ENCODE peak calls at places on chromosomes 3 and 15, in seven cellular contexts. U is neural crest cell, T is heart right ventricle, Z is heart left ventricle, G is IMR-90, K is astrocyte of the spinal cord, S is WTC11. X is an unnamed sample.

GRCh38 chr15:81303241-81304225 is 20.4 kb downstream of the STARD5 start:
- DNase-seq in U (no peak), T (no peak), Z (no peak), G (peak), K (no peak), S (peak), X (no peak)

GRCh38 chr3:23949784-23950183 is 4.7 kb downstream of the NR1D2 start:
- DNase-seq in U (no peak), T (peak), Z (peak), G (no peak), K (peak), S (no peak), X (no peak)

GRCh38 chr15:62107561-62108110 is 40.9 kb downstream of the C2CD4A start:
- DNase-seq in U (no peak), T (no peak), Z (no peak), G (peak), K (no peak), S (no peak), X (no peak)

GRCh38 chr15:31427411-31427810 is 100.8 kb downstream of the KLF13 start:
- DNase-seq in U (no peak), T (no peak), Z (no peak), G (no peak), K (no peak), S (no peak), X (no peak)

GRCh38 chr15:35329993-35330695 is 215.8 kb downstream of the DPH6 start:
- DNase-seq in U (no peak), T (no peak), Z (no peak), G (no peak), K (no peak), S (no peak), X (no peak)

GRCh38 chr3:146166450-146167222 is 5.7 kb upstream of the PLOD2 start:
- DNase-seq in U (no peak), T (no peak), Z (no peak), G (peak), K (peak), S (no peak), X (no peak)

GRCh38 chr15:65877752-65878151 is 8.5 kb downstream of the RAB11A start:
- DNase-seq in U (no peak), T (no peak), Z (no peak), G (no peak), K (no peak), S (no peak), X (no peak)

GRCh38 chr3:4971838-4972237 is 7.4 kb upstream of the BHLHE40 start:
- DNase-seq in U (no peak), T (no peak), Z (no peak), G (no peak), K (no peak), S (no peak), X (no peak)

GRCh38 chr15:97761124-97761523 is 199.4 kb upstream of the ARRDC4 start:
- DNase-seq in U (no peak), T (no peak), Z (no peak), G (no peak), K (no peak), S (no peak), X (no peak)

DNA sequence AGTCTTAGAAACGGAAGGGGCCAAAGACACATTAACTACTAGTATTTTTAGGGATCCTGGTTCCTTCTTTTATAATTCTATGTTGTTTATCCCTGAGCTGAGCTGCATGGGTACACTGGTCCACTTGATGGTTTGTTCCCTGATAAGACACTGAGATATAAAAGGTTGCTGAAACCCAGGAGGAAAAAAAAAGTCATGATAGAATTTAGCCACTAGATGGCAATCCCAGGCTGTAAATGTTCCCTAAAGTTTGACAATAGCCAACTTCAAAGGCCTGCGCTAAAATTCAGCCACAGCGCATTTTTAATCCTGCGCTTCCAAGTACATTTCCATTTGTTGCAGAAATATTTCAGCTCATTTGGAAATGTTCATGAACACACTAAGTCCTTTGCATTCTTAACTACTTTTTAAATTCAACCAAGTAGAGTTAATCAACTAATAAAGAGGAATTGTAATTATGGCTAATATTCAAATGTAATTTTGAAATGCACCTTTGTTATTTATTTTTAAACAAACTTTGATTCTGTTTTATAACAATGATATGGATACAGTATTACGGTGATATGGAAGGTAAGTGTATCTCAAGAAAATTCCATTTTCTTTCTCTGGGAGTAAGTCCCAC is 249.3 kb upstream of the FEZF2 start:
- DNase-seq in U (no peak), T (no peak), Z (no peak), G (peak), K (peak), S (no peak), X (peak)
- TF ChIP-seq CTCF in U (peak), T (peak), Z (peak), G (peak), K (peak), S (peak), X (peak)

GRCh38 chr3:66508461-66508860 is 7.6 kb upstream of the LRIG1 start:
- DNase-seq in U (no peak), T (no peak), Z (no peak), G (no peak), K (no peak), S (no peak), X (no peak)
- TF ChIP-seq CTCF in U (no peak), T (no peak), Z (no peak), G (no peak), K (no peak), S (no peak), X (no peak)

GRCh38 chr3:117616213-117616612 is 906.6 kb downstream of the TUSC7 start:
- DNase-seq in U (no peak), T (no peak), Z (no peak), G (no peak), K (peak), S (no peak), X (no peak)
- TF ChIP-seq CTCF in U (no peak), T (no peak), Z (no peak), G (peak), K (peak), S (no peak), X (peak)

DNA sequence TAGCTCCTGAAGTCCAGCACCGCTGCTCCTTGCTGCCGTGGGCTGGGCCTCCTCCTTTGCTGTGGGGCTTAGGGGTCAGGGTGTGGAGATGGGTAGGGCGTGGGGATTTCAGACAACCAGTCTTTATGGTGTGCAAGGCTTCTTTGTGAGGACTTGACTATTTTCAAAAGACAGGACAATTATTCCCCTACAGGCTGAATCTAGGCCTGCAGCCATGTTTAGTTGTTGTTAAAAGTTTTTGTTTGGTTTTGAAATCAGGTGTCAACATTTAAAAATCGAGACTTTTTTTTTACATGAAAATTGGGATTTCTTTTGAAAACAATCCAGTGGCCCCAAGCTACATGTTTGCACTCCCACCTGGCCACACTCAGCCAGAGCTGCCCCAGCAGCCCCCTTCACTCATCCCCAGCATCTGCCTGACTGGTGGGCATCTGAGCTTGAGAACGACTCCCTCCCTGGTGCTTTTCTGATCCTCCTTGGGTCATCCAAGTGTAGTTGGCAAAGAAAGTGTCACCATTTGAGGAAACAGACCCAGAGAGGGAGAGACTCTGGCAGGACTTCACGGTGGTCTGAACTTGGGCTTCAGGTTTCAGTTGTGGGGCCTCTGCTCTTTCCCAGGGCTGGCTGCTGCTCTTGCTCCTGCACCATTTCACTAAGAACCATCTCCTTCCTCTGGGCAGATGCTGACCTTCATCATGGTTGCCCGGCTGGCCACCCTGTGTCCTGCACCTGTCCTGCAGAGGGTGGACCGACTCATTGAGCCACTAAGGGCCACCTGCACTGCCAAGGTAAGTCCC is 10.4 kb downstream of the RPL32 start:
- DNase-seq in U (no peak), T (no peak), Z (no peak), G (no peak), K (no peak), S (no peak), X (no peak)
- TF ChIP-seq CTCF in U (peak), T (no peak), Z (no peak), G (peak), K (peak), S (peak), X (peak)

DNA sequence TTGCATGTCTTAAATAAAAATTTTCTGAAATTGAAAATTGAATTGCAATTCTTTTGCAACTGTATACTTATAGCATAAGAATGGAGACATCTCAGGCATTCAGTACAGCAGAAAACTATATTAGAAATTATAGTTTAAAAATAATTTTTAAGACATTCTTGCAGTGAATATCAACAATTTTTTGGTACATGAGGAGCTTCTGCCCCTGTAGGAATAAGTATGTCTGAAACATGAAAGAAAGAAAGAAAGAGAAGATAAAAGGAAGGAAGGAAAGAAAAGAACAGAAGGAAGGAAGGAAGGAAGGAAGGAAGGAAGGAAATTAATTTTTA is 165.0 kb downstream of the GMNC start:
- DNase-seq in U (no peak), T (no peak), Z (no peak), G (no peak), K (no peak), S (no peak), X (no peak)
- TF ChIP-seq CTCF in U (peak), T (no peak), Z (no peak), G (no peak), K (no peak), S (no peak), X (no peak)

DNA sequence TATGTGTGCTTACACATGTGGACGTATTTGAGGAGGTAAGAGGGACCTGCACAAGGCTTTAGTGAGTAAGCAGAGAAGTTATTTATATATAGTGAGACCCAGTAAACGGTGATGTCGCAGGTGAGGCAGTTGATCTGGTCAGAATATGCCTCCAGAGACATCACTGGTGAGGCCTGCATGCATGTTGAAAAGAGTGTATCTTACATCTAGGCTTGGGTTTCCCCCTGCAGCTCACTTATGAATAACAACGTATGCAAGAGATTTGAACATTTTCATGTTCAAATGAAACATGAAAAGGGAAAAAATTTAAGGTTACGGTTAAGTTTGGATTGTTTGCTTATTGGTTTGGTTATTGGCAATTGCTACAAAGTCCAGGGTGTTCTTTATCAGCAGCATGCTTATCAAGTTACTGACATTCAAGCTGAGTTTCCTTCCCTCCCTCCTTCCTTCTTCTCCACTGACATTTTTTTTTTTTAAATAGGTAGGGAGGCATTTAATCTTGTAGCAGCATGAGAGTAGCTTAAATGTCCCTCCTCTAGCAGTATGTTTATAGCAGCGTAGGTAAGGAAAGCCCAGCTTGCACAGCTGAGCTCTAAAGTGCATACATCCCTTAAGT is 123.2 kb downstream of the IGF1R start:
- DNase-seq in U (no peak), T (no peak), Z (no peak), G (peak), K (peak), S (no peak), X (no peak)
- TF ChIP-seq CTCF in U (no peak), T (no peak), Z (no peak), G (peak), K (no peak), S (no peak), X (no peak)

DNA sequence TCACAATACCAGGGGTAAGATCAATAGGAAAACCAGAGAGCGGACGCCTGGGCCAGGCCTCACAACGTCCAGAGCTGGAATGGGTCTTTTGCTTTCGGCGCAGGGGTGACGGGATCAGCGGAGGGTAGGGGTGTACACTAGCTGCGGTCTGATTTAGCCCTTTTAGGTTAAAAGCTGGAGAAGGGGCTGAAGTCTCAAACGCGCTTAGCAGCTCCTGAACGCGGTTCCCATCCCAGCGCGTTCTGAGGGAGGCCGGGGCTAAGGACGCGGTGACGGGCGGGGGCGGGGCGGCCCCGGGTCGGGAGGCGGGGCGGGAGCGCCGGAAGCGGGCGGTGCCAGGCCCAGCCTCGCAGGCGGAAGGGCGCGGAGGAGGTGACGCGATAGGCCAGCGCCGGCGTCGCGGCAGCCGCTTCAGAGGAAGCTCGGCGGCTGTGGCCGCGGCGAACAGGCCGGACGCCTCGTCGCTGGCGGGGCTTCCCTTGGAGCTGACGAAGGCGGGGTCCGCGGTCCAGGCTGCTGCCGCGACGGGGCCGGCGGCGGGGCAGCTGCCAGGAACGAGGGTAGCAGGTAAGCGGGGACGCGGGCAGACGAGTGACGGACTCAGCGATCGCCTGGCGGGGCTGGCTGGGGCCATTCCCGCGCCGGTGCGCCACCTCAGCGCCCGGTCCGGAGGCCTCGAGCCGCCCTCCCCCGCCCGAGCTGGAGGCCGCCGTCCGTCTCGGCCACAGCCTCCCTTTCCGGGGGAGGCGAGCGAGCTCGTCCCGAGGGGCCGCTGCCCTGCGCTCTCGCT is at the start of gene SENP5:
- DNase-seq in U (peak), T (peak), Z (peak), G (peak), K (peak), S (peak), X (peak)
- TF ChIP-seq CTCF in U (no peak), T (no peak), Z (no peak), G (no peak), K (no peak), S (no peak), X (no peak)

GRCh38 chr3:170111147-170111771 is 70.3 kb downstream of the PHC3 start:
- DNase-seq in U (no peak), T (no peak), Z (no peak), G (no peak), K (no peak), S (no peak), X (no peak)

GRCh38 chr3:170117134-170117533 is 64.4 kb downstream of the PHC3 start:
- DNase-seq in U (no peak), T (no peak), Z (no peak), G (no peak), K (peak), S (no peak), X (no peak)
- TF ChIP-seq CTCF in U (peak), T (no peak), Z (no peak), G (peak), K (peak), S (no peak), X (peak)

GRCh38 chr15:82621970-82622369 is 25.2 kb downstream of the CPEB1 start:
- DNase-seq in U (no peak), T (no peak), Z (no peak), G (no peak), K (no peak), S (no peak), X (no peak)
- TF ChIP-seq CTCF in U (no peak), T (no peak), Z (no peak), G (no peak), K (peak), S (no peak), X (no peak)